ENCODE peak calls at places on chromosomes 7 and 10, in six cellular contexts. H, T, F, S, G and K are unnamed samples.

GRCh38 chr10:61140765-61141392 is 196.9 kb upstream of the RHOBTB1 start:
- DNase-seq in H (no peak), T (peak), F (peak), S (peak), G (peak), K (peak)

GRCh38 chr7:87506243-87507180 is 31.0 kb upstream of the ABCB4 start:
- DNase-seq in H (no peak), T (peak), F (peak), S (no peak), G (no peak), K (no peak)

GRCh38 chr7:41698114-41698513 is 4.8 kb downstream of the INHBA start:
- DNase-seq in H (no peak), T (peak), F (no peak), S (no peak), G (no peak), K (no peak)

GRCh38 chr10:46530249-46531186 is 25.9 kb downstream of the GPRIN2 start:
- DNase-seq in H (no peak), T (peak), F (no peak), S (peak), G (no peak), K (no peak)

GRCh38 chr10:61825001-61825400 is 76.5 kb upstream of the ARID5B start:
- DNase-seq in H (no peak), T (no peak), F (no peak), S (no peak), G (no peak), K (no peak)

GRCh38 chr10:44976352-44977198 is 2.0 kb downstream of the DEPP1 start:
- DNase-seq in H (no peak), T (no peak), F (no peak), S (peak), G (no peak), K (no peak)

GRCh38 chr7:27269455-27269854 is 26.9 kb downstream of the EVX1 start:
- DNase-seq in H (no peak), T (no peak), F (no peak), S (no peak), G (no peak), K (no peak)

GRCh38 chr10:49426490-49427360 is 30.8 kb upstream of the DRGX start:
- DNase-seq in H (no peak), T (no peak), F (peak), S (no peak), G (no peak), K (no peak)

GRCh38 chr7:100791881-100792666 is 35.2 kb downstream of the EPHB4 start:
- DNase-seq in H (no peak), T (no peak), F (no peak), S (peak), G (no peak), K (peak)

GRCh38 chr7:2939193-2939885 is 95.2 kb upstream of the GNA12 start:
- DNase-seq in H (peak), T (peak), F (no peak), S (peak), G (no peak), K (no peak)

GRCh38 chr7:21370283-21370982 is 57.5 kb upstream of the SP4 start:
- DNase-seq in H (no peak), T (no peak), F (no peak), S (no peak), G (no peak), K (no peak)

GRCh38 chr7:126778101-126778500 is 474.6 kb downstream of the GRM8 start:
- DNase-seq in H (no peak), T (no peak), F (no peak), S (no peak), G (no peak), K (no peak)

GRCh38 chr7:26664735-26665420 is 199.5 kb downstream of the SKAP2 start:
- DNase-seq in H (no peak), T (peak), F (peak), S (peak), G (no peak), K (peak)

GRCh38 chr7:1121476-1121875 is 33.6 kb downstream of the GPER1 start:
- DNase-seq in H (no peak), T (no peak), F (no peak), S (no peak), G (no peak), K (no peak)

GRCh38 chr7:881441-882234 is 5.3 kb downstream of the GET4 start:
- DNase-seq in H (no peak), T (no peak), F (no peak), S (no peak), G (no peak), K (no peak)

GRCh38 chr10:86888585-86889381 is 68.6 kb downstream of the MMRN2 start:
- DNase-seq in H (no peak), T (peak), F (peak), S (no peak), G (no peak), K (no peak)

GRCh38 chr7:74306737-74307469 is 17.7 kb downstream of the CLIP2 start:
- DNase-seq in H (no peak), T (peak), F (peak), S (peak), G (peak), K (no peak)

GRCh38 chr10:122422266-122422980 is 32.0 kb upstream of the ARMS2 start:
- DNase-seq in H (no peak), T (no peak), F (peak), S (no peak), G (no peak), K (no peak)

GRCh38 chr7:77309714-77310220 is 106.4 kb downstream of the GSAP start:
- DNase-seq in H (no peak), T (no peak), F (no peak), S (no peak), G (no peak), K (no peak)

GRCh38 chr10:5033061-5033770 is 29.6 kb upstream of the AKR1C2 start:
- DNase-seq in H (no peak), T (peak), F (peak), S (no peak), G (no peak), K (no peak)

GRCh38 chr7:151069841-151070572 is 10.6 kb downstream of the FASTK start:
- DNase-seq in H (no peak), T (no peak), F (no peak), S (no peak), G (no peak), K (no peak)

GRCh38 chr10:28925154-28925663 is 247.9 kb downstream of the BAMBI start:
- DNase-seq in H (no peak), T (no peak), F (no peak), S (no peak), G (peak), K (no peak)

GRCh38 chr10:27742926-27743735 is 2.5 kb downstream of the MKX start:
- DNase-seq in H (peak), T (no peak), F (no peak), S (peak), G (peak), K (peak)

GRCh38 chr10:99433378-99434020 is 3.1 kb upstream of the GOT1 start:
- DNase-seq in H (no peak), T (no peak), F (peak), S (no peak), G (no peak), K (no peak)

GRCh38 chr10:30028452-30029045 is 30.8 kb downstream of the JCAD start:
- DNase-seq in H (no peak), T (no peak), F (no peak), S (no peak), G (no peak), K (no peak)

GRCh38 chr10:30028006-30028441 is 31.4 kb downstream of the JCAD start:
- DNase-seq in H (no peak), T (no peak), F (no peak), S (peak), G (no peak), K (no peak)

GRCh38 chr10:30026578-30026977 is 32.8 kb downstream of the JCAD start:
- DNase-seq in H (no peak), T (no peak), F (no peak), S (no peak), G (no peak), K (no peak)

GRCh38 chr10:30026080-30026479 is 33.3 kb downstream of the JCAD start:
- DNase-seq in H (no peak), T (no peak), F (no peak), S (no peak), G (no peak), K (no peak)

DNA sequence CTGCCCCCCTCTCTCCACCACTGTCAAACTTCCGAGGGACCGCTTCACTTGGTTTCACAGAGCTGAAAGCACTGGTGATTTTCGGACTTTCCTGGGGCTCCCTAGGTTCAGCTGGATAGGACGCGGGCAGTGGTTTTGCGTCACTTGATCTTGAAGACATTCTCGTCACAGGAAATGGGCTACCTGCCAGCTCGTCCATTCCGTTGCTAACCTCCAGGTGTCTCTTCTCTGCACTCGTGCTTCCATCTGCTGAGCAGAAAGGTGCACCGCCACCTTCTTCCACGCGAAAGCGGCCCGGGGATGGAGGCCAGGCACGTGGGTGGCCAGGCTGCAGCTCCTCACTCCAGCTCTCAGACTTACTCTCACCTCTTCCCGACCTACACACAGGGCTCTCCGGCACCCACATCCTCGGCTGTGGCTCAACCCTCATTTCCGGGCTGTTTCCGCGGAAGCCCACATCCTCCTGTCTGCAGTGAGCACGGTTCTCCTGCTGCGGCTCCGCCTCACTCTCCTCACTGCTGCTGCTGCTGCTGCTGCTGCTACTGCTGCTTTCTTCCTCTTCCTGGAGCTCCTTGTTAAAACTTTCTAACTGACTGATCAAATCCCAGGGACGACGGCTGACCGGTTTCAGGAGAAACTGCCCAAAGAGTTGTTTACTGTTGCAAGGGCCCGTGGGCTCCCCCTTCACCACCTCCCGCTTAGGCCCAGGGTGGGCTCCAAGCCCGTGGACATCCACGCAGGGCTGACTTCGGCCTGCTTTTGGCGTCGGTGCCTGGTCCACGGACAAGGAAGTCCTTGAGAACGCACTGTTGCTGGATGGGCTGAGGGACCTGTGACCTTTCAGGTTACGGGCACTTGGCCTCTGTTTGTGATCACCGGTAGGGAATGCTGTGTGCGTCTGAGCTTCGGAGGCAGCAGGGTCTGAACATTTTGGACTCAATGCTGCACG is 32.1 kb downstream of the JCAD start:
- DNase-seq in H (no peak), T (no peak), F (peak), S (peak), G (peak), K (peak)
- TF ChIP-seq CTCF in H (no peak), T (peak), F (peak), S (no peak), G (peak), K (no peak)

GRCh38 chr7:95545007-95545615 is 51.2 kb downstream of the PDK4 start:
- DNase-seq in H (no peak), T (peak), F (peak), S (peak), G (peak), K (peak)
- TF ChIP-seq CTCF in H (peak), T (peak), F (peak), S (peak), G (peak), K (peak)

DNA sequence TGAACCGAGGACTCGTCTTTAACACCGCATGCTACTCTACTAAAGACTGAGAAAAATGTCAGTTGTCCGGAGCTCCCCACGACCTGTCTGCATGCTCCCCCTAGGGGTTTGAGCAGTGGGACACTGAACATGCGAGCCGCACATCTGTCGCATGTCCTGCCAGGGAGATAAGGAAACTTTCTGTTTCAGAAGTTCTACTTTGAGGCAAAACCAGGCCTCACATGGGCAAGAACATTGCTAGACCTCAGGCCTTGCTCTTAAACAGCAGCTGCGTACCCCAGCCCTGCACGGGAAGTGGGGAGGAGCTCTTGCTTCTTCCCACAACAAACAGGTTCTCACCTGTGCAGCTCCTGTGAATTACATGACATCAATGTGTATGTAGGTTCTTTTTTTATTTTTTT is 30.3 kb upstream of the HERPUD2 start:
- DNase-seq in H (no peak), T (no peak), F (no peak), S (peak), G (no peak), K (no peak)
- TF ChIP-seq CTCF in H (no peak), T (no peak), F (no peak), S (no peak), G (no peak), K (no peak)

DNA sequence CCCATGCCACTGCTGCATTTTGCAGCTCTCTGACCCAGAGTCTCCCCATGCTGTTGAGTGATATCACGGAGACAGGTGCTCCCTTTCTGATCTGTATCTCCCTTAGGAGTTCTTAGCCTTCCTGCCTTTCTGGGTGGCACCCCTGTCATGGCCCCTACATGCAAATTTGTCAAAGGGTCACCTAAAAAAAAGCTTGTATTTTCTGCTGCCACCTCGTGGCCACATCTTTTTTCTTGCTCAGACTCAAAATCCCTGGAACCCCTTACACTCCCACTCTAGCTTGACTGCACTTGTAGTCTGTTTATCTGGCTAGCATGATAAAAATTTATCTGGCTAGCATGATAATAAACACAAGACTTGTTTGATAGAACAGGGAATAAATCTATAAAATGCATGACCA is 809.1 kb downstream of the SORCS1 start:
- DNase-seq in H (no peak), T (no peak), F (peak), S (no peak), G (no peak), K (no peak)
- TF ChIP-seq CTCF in H (peak), T (no peak), F (peak), S (no peak), G (no peak), K (peak)

GRCh38 chr10:101218423-101219136 is 10.7 kb downstream of the LBX1 start:
- DNase-seq in H (no peak), T (no peak), F (no peak), S (no peak), G (no peak), K (no peak)
- TF ChIP-seq CTCF in H (no peak), T (no peak), F (no peak), S (no peak), G (no peak), K (no peak)

GRCh38 chr7:108097703-108098102 is 32.5 kb downstream of the LAMB4 start:
- DNase-seq in H (no peak), T (no peak), F (peak), S (peak), G (no peak), K (peak)
- TF ChIP-seq CTCF in H (peak), T (peak), F (peak), S (peak), G (no peak), K (peak)

GRCh38 chr10:73802276-73802991 is 9.0 kb downstream of the NDST2 start:
- DNase-seq in H (no peak), T (no peak), F (no peak), S (no peak), G (no peak), K (no peak)
- TF ChIP-seq CTCF in H (no peak), T (no peak), F (no peak), S (no peak), G (no peak), K (no peak)

GRCh38 chr10:124151466-124152095 is 58.2 kb upstream of the CHST15 start:
- DNase-seq in H (no peak), T (no peak), F (no peak), S (no peak), G (no peak), K (no peak)

GRCh38 chr10:124150807-124151417 is 57.5 kb upstream of the CHST15 start:
- DNase-seq in H (no peak), T (no peak), F (no peak), S (no peak), G (no peak), K (no peak)

GRCh38 chr10:124152139-124152780 is 58.9 kb upstream of the CHST15 start:
- DNase-seq in H (no peak), T (peak), F (peak), S (peak), G (no peak), K (peak)

GRCh38 chr10:124153601-124153930 is 60.2 kb upstream of the CHST15 start:
- DNase-seq in H (no peak), T (no peak), F (no peak), S (no peak), G (no peak), K (no peak)

GRCh38 chr10:124152781-124153600 is 59.6 kb upstream of the CHST15 start:
- DNase-seq in H (no peak), T (peak), F (peak), S (peak), G (no peak), K (peak)
- TF ChIP-seq CTCF in H (no peak), T (no peak), F (no peak), S (no peak), G (no peak), K (no peak)

GRCh38 chr10:101140950-101141621 is 10.0 kb downstream of the TLX1 start:
- DNase-seq in H (no peak), T (no peak), F (no peak), S (no peak), G (no peak), K (no peak)

GRCh38 chr10:101138788-101139420 is 7.8 kb downstream of the TLX1 start:
- DNase-seq in H (no peak), T (no peak), F (no peak), S (no peak), G (no peak), K (no peak)

GRCh38 chr10:101140084-101140949 is 9.2 kb downstream of the TLX1 start:
- DNase-seq in H (no peak), T (no peak), F (no peak), S (no peak), G (no peak), K (no peak)

GRCh38 chr10:101137271-101137670 is 6.2 kb downstream of the TLX1 start:
- DNase-seq in H (no peak), T (no peak), F (no peak), S (no peak), G (no peak), K (no peak)

GRCh38 chr10:101139421-101139911 is 8.4 kb downstream of the TLX1 start:
- DNase-seq in H (no peak), T (no peak), F (no peak), S (peak), G (no peak), K (no peak)
- TF ChIP-seq CTCF in H (peak), T (peak), F (peak), S (no peak), G (no peak), K (peak)